ENCODE peak calls at places on chromosomes 12 and 14, in four cellular contexts. One of them, this sample, is unnamed. For H3K27me3, the result is how much of the 10 kb centered on the place peaks cover.

GRCh38 chr14:60014402-60014801 is 77.3 kb upstream of the PCNX4 start:
- DNase-seq in cardiac muscle cell: no peak
- DNase-seq in sigmoid colon: no peak
- DNase-seq in fibroblast of lung: no peak
- DNase-seq in this sample: no peak

GRCh38 chr12:88925370-88925915 is 345.2 kb upstream of the KITLG start:
- DNase-seq in fibroblast of lung: peak
- DNase-seq in cardiac muscle cell: no peak
- DNase-seq in sigmoid colon: no peak
- DNase-seq in this sample: no peak

GRCh38 chr12:113056631-113057488 is at the start of gene DTX1:
- DNase-seq in cardiac muscle cell: peak
- DNase-seq in fibroblast of lung: no peak
- DNase-seq in sigmoid colon: no peak
- DNase-seq in this sample: peak

GRCh38 chr12:112023759-112024396 is 10.7 kb downstream of the ERP29 start:
- DNase-seq in fibroblast of lung: no peak
- DNase-seq in cardiac muscle cell: no peak
- DNase-seq in sigmoid colon: no peak
- DNase-seq in this sample: no peak

GRCh38 chr12:124466200-124467128 is 100.9 kb downstream of the NCOR2 start:
- DNase-seq in fibroblast of lung: no peak
- DNase-seq in sigmoid colon: no peak
- DNase-seq in cardiac muscle cell: no peak
- DNase-seq in this sample: peak

GRCh38 chr14:68397371-68397779 is 395.5 kb downstream of the ZFP36L1 start:
- DNase-seq in sigmoid colon: peak
- DNase-seq in cardiac muscle cell: no peak
- DNase-seq in fibroblast of lung: no peak
- DNase-seq in this sample: no peak

GRCh38 chr12:115132145-115132544 is 448.2 kb upstream of the TBX3 start:
- DNase-seq in fibroblast of lung: no peak
- DNase-seq in sigmoid colon: no peak
- DNase-seq in cardiac muscle cell: no peak
- DNase-seq in this sample: no peak

GRCh38 chr14:61489932-61490331 is 168.6 kb downstream of the PRKCH start:
- DNase-seq in sigmoid colon: peak
- DNase-seq in cardiac muscle cell: no peak
- DNase-seq in fibroblast of lung: peak
- DNase-seq in this sample: no peak

GRCh38 chr12:31991815-31992214 is 32.6 kb downstream of the RESF1 start:
- DNase-seq in sigmoid colon: no peak
- DNase-seq in fibroblast of lung: no peak
- DNase-seq in cardiac muscle cell: no peak
- DNase-seq in this sample: no peak

GRCh38 chr14:99150236-99150635 is 121.8 kb downstream of the BCL11B start:
- DNase-seq in sigmoid colon: no peak
- DNase-seq in cardiac muscle cell: no peak
- DNase-seq in fibroblast of lung: no peak
- DNase-seq in this sample: no peak

GRCh38 chr12:50991296-50991695 is 34.9 kb downstream of the SLC11A2 start:
- DNase-seq in cardiac muscle cell: no peak
- DNase-seq in fibroblast of lung: no peak
- DNase-seq in sigmoid colon: no peak
- DNase-seq in this sample: no peak

GRCh38 chr12:8987163-8987562 is 2.2 kb upstream of the KLRG1 start:
- DNase-seq in fibroblast of lung: no peak
- DNase-seq in cardiac muscle cell: no peak
- DNase-seq in sigmoid colon: no peak
- DNase-seq in this sample: no peak

GRCh38 chr12:108150436-108150835 is 21.3 kb downstream of the WSCD2 start:
- DNase-seq in cardiac muscle cell: no peak
- DNase-seq in fibroblast of lung: no peak
- DNase-seq in sigmoid colon: no peak
- DNase-seq in this sample: no peak

GRCh38 chr14:105806568-105806967 is 280.2 kb downstream of the TMEM121 start:
- DNase-seq in fibroblast of lung: no peak
- DNase-seq in cardiac muscle cell: no peak
- DNase-seq in sigmoid colon: no peak
- DNase-seq in this sample: no peak

GRCh38 chr14:26255213-26255612 is 342.6 kb downstream of the NOVA1 start:
- DNase-seq in sigmoid colon: no peak
- DNase-seq in fibroblast of lung: peak
- DNase-seq in cardiac muscle cell: peak
- DNase-seq in this sample: no peak

GRCh38 chr14:66398437-66398836 is 87.7 kb upstream of the CCDC196 start:
- DNase-seq in cardiac muscle cell: no peak
- DNase-seq in fibroblast of lung: no peak
- DNase-seq in sigmoid colon: no peak
- DNase-seq in this sample: no peak

GRCh38 chr12:81329088-81329487 is 251.2 kb downstream of the ACSS3 start:
- DNase-seq in fibroblast of lung: peak
- DNase-seq in cardiac muscle cell: no peak
- DNase-seq in sigmoid colon: no peak
- DNase-seq in this sample: no peak

GRCh38 chr12:49342066-49342913 is 4.4 kb upstream of the DNAJC22 start:
- DNase-seq in cardiac muscle cell: peak
- DNase-seq in fibroblast of lung: peak
- DNase-seq in sigmoid colon: peak
- DNase-seq in this sample: peak

GRCh38 chr12:53046655-53047220 is 3.1 kb upstream of the TNS2 start:
- DNase-seq in fibroblast of lung: peak
- DNase-seq in cardiac muscle cell: peak
- DNase-seq in sigmoid colon: peak
- DNase-seq in this sample: no peak

GRCh38 chr12:1046727-1047126 is 55.7 kb downstream of the ERC1 start:
- DNase-seq in sigmoid colon: no peak
- DNase-seq in cardiac muscle cell: no peak
- DNase-seq in fibroblast of lung: no peak
- DNase-seq in this sample: no peak

GRCh38 chr12:1907652-1908611 is 10.5 kb downstream of the CACNA2D4 start:
- DNase-seq in cardiac muscle cell: no peak
- DNase-seq in fibroblast of lung: no peak
- DNase-seq in sigmoid colon: no peak
- DNase-seq in this sample: peak

GRCh38 chr12:115450710-115451109 is 766.7 kb upstream of the TBX3 start:
- DNase-seq in fibroblast of lung: no peak
- DNase-seq in cardiac muscle cell: no peak
- DNase-seq in sigmoid colon: no peak
- DNase-seq in this sample: no peak

GRCh38 chr12:21962236-21962635 is 21.0 kb upstream of the ABCC9 start:
- DNase-seq in fibroblast of lung: no peak
- DNase-seq in sigmoid colon: no peak
- DNase-seq in cardiac muscle cell: no peak
- DNase-seq in this sample: no peak

GRCh38 chr12:84689638-84690037 is 223.0 kb downstream of the SLC6A15 start:
- DNase-seq in cardiac muscle cell: no peak
- DNase-seq in sigmoid colon: no peak
- DNase-seq in fibroblast of lung: no peak
- DNase-seq in this sample: no peak

GRCh38 chr12:122721057-122721545 is 4.5 kb upstream of the HCAR3 start:
- DNase-seq in cardiac muscle cell: no peak
- DNase-seq in sigmoid colon: no peak
- DNase-seq in fibroblast of lung: no peak
- DNase-seq in this sample: no peak

DNA sequence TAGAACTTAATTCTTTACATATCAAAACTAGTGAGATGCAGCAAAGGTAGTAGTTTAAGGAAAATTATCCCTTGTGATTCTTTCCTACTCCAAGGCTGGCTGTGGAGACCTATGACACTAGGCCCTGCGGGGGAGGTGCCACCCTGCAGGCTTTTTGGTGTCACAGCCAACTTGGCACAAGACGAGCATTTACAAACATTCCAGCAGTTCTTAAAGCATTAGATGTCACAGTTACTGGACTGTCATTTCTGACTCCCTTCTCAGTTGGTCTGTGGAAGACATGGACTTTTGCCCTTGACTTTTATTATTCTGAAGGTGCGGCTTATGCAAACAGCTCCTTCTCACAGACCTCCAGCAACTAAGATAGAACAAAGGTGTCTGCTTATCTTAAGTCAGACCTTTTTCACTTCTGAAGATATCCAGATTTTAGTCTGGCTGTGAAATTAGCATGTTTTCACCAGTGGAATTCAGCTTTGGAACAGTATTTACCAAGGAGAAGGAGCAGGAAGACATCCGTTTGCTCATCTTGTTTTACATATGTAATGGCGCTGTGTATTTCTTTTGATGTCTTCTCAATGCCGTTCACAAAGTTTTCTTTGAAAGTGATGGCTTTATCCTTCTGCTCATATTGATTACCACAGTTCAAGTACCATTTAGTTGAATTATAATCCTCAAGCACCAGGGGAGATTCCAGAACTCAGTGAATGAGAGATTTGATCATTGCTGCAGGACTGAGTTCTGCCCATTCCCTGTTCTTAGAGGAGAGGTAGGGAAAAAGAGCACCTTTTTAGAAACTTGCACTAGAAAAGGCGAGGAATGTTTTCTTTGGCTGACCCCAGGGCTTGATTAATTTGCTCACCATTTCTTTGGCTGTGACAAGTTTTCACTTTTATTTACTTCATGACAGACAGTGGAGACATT is 17.9 kb downstream of the SRGAP1 start:
- DNase-seq in fibroblast of lung: no peak
- DNase-seq in sigmoid colon: no peak
- DNase-seq in cardiac muscle cell: no peak
- DNase-seq in this sample: no peak
- H3K27ac ChIP-seq in fibroblast of lung: no peak
- H3K27ac ChIP-seq in sigmoid colon: no peak
- H3K27ac ChIP-seq in cardiac muscle cell: no peak
- H3K27ac ChIP-seq in this sample: no peak

GRCh38 chr12:69821441-69822204 is 3.4 kb upstream of the MYRFL start:
- DNase-seq in fibroblast of lung: peak
- DNase-seq in cardiac muscle cell: no peak
- DNase-seq in sigmoid colon: no peak
- DNase-seq in this sample: no peak
- H3K4me3 ChIP-seq in fibroblast of lung: no peak
- H3K4me3 ChIP-seq in cardiac muscle cell: no peak
- H3K4me3 ChIP-seq in sigmoid colon: no peak
- H3K4me3 ChIP-seq in this sample: no peak

DNA sequence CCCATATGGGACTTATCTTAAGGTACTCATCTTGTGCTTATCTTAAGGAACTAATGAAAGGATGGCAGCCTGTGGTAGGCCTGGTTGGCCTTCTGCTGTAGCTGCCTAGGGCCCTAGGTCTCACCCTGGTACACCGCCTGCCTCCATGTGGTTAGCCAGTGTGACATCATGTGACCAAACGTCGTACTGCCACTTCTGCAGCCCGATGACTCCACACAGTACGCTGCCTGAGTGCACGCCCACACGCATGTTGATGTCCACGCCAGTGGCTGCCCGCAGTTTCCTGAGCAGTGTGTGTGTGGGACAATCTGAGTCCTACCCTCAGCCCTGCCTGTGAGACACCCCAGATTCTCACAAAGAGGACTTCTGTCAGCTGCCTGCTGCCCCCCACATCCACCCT is 5.1 kb downstream of the ADCY4 start:
- DNase-seq in fibroblast of lung: no peak
- DNase-seq in cardiac muscle cell: no peak
- DNase-seq in sigmoid colon: peak
- DNase-seq in this sample: no peak
- H3K27me3 ChIP-seq in fibroblast of lung: under half
- H3K27me3 ChIP-seq in cardiac muscle cell: under half
- H3K27me3 ChIP-seq in sigmoid colon: under half
- H3K27me3 ChIP-seq in this sample: under half

GRCh38 chr14:64630778-64631177 is 73.4 kb upstream of the PLEKHG3 start:
- DNase-seq in sigmoid colon: no peak
- DNase-seq in cardiac muscle cell: no peak
- DNase-seq in fibroblast of lung: no peak
- DNase-seq in this sample: no peak

GRCh38 chr14:64632056-64632455 is 72.2 kb upstream of the PLEKHG3 start:
- DNase-seq in sigmoid colon: peak
- DNase-seq in fibroblast of lung: no peak
- DNase-seq in cardiac muscle cell: no peak
- DNase-seq in this sample: no peak

GRCh38 chr14:64623576-64624165 is 73.9 kb downstream of the PPP1R36 start:
- DNase-seq in sigmoid colon: no peak
- DNase-seq in cardiac muscle cell: no peak
- DNase-seq in fibroblast of lung: no peak
- DNase-seq in this sample: no peak

GRCh38 chr14:64625363-64626232 is 75.8 kb downstream of the PPP1R36 start:
- DNase-seq in sigmoid colon: no peak
- DNase-seq in fibroblast of lung: no peak
- DNase-seq in cardiac muscle cell: no peak
- DNase-seq in this sample: no peak

GRCh38 chr14:64628940-64629403 is 75.3 kb upstream of the PLEKHG3 start:
- DNase-seq in cardiac muscle cell: no peak
- DNase-seq in sigmoid colon: peak
- DNase-seq in fibroblast of lung: peak
- DNase-seq in this sample: no peak
- H3K27ac ChIP-seq in cardiac muscle cell: no peak
- H3K27ac ChIP-seq in sigmoid colon: peak
- H3K27ac ChIP-seq in fibroblast of lung: peak
- H3K27ac ChIP-seq in this sample: no peak

This sample was measured in naive thymus-derived CD4-positive, alpha-beta T cell.